ENCODE peak calls at places on chromosomes 12 and 14, in four cellular contexts. D is Peyer's patch, U is uterus, Q is heart left ventricle. E is an unnamed sample.

GRCh38 chr14:105487449-105487985 is 831 bp downstream of the CRIP1 start:
- DNase-seq in D (peak; percentile 81), U (peak; percentile 47), Q (peak; percentile 85), E (no peak)

GRCh38 chr12:9868951-9869306 is 225 bp downstream of the CLEC2B start:
- DNase-seq in D (no peak), U (no peak), Q (no peak), E (no peak)

GRCh38 chr14:100028990-100029677 is 36.1 kb upstream of the EVL start:
- DNase-seq in D (no peak), U (no peak), Q (no peak), E (no peak)

GRCh38 chr12:105325117-105325516 is 5.4 kb upstream of the C12orf75 start:
- DNase-seq in D (no peak), U (no peak), Q (no peak), E (no peak)

GRCh38 chr12:89789862-89790261 is 81.2 kb upstream of the ATP2B1 start:
- DNase-seq in D (no peak), U (no peak), Q (no peak), E (no peak)

GRCh38 chr14:88049271-88049670 is 44.3 kb downstream of the GPR65 start:
- DNase-seq in D (no peak), U (no peak), Q (no peak), E (no peak)

GRCh38 chr12:114269153-114269552 is 136.8 kb downstream of the TBX5 start:
- DNase-seq in D (no peak), U (no peak), Q (no peak), E (no peak)

GRCh38 chr12:109581856-109582255 is 8.3 kb downstream of the MVK start:
- DNase-seq in D (no peak), U (no peak), Q (peak; percentile 28), E (peak; percentile 52)

GRCh38 chr14:106877527-106877926 is 1351.1 kb downstream of the TMEM121 start:
- DNase-seq in D (no peak), U (no peak), Q (no peak), E (no peak)

GRCh38 chr14:103657466-103657865 is 28.5 kb downstream of the KLC1 start:
- DNase-seq in D (no peak), U (peak; percentile 63), Q (no peak), E (no peak)

GRCh38 chr14:25953532-25954144 is 644.2 kb downstream of the NOVA1 start:
- DNase-seq in D (no peak), U (peak; percentile 32), Q (no peak), E (no peak)

GRCh38 chr12:15601210-15601800 is 187.9 kb downstream of the EPS8 start:
- DNase-seq in D (no peak), U (no peak), Q (no peak), E (no peak)

GRCh38 chr12:111741235-111741812 is 25.4 kb upstream of the ALDH2 start:
- DNase-seq in D (no peak), U (no peak), Q (no peak), E (no peak)

GRCh38 chr12:79766705-79767464 is 76.1 kb upstream of the PAWR start:
- DNase-seq in D (no peak), U (no peak), Q (no peak), E (no peak)

GRCh38 chr12:66533767-66534166 is 145.1 kb downstream of the GRIP1 start:
- DNase-seq in D (no peak), U (no peak), Q (no peak), E (no peak)

GRCh38 chr14:63938198-63939005 is 85.6 kb downstream of the SYNE2 start:
- DNase-seq in D (no peak), U (no peak), Q (no peak), E (no peak)

GRCh38 chr14:89308232-89308959 is 108.6 kb downstream of the FOXN3 start:
- DNase-seq in D (no peak), U (no peak), Q (no peak), E (no peak)

GRCh38 chr12:50825372-50825838 is 17.3 kb upstream of the TMPRSS12 start:
- DNase-seq in D (no peak), U (no peak), Q (no peak), E (no peak)

GRCh38 chr12:109518820-109519665 is 41.6 kb downstream of the UBE3B start:
- DNase-seq in D (peak; percentile 59), U (peak; percentile 40), Q (no peak), E (peak; percentile 47)

GRCh38 chr12:48882325-48882687 is 16.6 kb upstream of the RND1 start:
- DNase-seq in D (no peak), U (no peak), Q (no peak), E (peak; percentile 33)

GRCh38 chr14:45526715-45527549 is 273.9 kb upstream of the MIS18BP1 start:
- DNase-seq in D (no peak), U (no peak), Q (no peak), E (no peak)

GRCh38 chr12:47075192-47076084 is 4.0 kb upstream of the PCED1B start:
- DNase-seq in D (no peak), U (no peak), Q (no peak), E (no peak)

GRCh38 chr14:83297361-83297760 is 1763.7 kb upstream of the SEL1L start:
- DNase-seq in D (no peak), U (no peak), Q (no peak), E (no peak)

GRCh38 chr14:101174522-101174838 is 271.0 kb upstream of the RTL1 start:
- DNase-seq in D (no peak), U (no peak), Q (no peak), E (no peak)

GRCh38 chr12:58860788-58861240 is 59.5 kb downstream of the LRIG3 start:
- DNase-seq in D (no peak), U (no peak), Q (no peak), E (no peak)
- H3K27ac ChIP-seq in D (peak overlapping the region; percentile 51), U (no peak overlapping the region), Q (no peak overlapping the region), E (no peak overlapping the region)

GRCh38 chr12:53938276-53939140 is at the start of gene HOXC13:
- DNase-seq in D (no peak), U (peak; percentile 62), Q (no peak), E (no peak)

GRCh38 chr12:53939141-53940108 is 794 bp downstream of the HOXC13 start:
- DNase-seq in D (no peak), U (no peak), Q (no peak), E (no peak)

GRCh38 chr12:53937099-53937498 is 1.5 kb upstream of the HOXC13 start:
- DNase-seq in D (no peak), U (no peak), Q (no peak), E (no peak)

GRCh38 chr12:53935562-53936341 is 2.9 kb upstream of the HOXC13 start:
- DNase-seq in D (no peak), U (no peak), Q (no peak), E (no peak)

GRCh38 chr12:53937596-53938275 is 895 bp upstream of the HOXC13 start:
- DNase-seq in D (no peak), U (no peak), Q (no peak), E (no peak)
- H3K4me1 ChIP-seq in D (no peaks in the 10 kb centered on the region), U (no peaks in the 10 kb centered on the region), Q (no peaks in the 10 kb centered on the region), E (peaks cover 2% of the 10 kb centered on the region)

GRCh38 chr14:58313699-58314098 is 15.3 kb downstream of the ARID4A start:
- DNase-seq in D (no peak), U (no peak), Q (no peak), E (no peak)
- H3K36me3 ChIP-seq in D (no peaks in the 10 kb centered on the region), U (no peaks in the 10 kb centered on the region), Q (peaks cover 60% of the 10 kb centered on the region), E (peaks cover 3% of the 10 kb centered on the region)

DNA sequence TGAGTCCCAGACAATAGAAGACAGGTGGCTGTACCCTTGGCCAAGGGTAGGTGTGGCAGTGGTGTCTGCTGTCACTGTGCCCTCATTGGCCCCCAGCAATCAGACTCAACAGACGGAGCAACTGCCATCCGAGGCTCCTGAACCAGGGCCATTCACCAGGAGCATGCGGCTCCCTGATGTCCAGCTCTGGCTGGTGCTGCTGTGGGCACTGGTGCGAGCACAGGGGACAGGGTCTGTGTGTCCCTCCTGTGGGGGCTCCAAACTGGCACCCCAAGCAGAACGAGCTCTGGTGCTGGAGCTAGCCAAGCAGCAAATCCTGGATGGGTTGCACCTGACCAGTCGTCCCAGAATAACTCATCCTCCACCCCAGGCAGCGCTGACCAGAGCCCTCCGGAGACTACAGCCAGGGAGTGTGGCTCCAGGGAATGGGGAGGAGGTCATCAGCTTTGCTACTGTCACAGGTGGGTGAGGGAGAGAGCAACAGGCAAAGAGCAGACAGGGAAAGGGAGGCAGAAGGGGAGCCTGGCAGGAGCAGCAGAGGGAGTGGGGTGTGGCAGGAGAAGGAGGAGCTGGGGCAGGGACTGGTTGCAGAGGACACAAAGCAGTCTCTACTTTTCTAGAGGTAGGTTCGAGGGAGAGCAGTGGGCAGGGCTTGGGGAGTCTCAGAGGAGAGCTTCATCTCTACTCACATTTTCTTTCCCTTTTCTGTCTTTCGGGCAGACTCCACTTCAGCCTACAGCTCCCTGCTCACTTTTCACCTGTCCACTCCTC is 452 bp downstream of the INHBE start:
- DNase-seq in D (no peak), U (no peak), Q (peak; percentile 29), E (no peak)
- H3K27ac ChIP-seq in D (no peak overlapping the region), U (no peak overlapping the region), Q (peak overlapping the region; percentile 9), E (no peak overlapping the region)

DNA sequence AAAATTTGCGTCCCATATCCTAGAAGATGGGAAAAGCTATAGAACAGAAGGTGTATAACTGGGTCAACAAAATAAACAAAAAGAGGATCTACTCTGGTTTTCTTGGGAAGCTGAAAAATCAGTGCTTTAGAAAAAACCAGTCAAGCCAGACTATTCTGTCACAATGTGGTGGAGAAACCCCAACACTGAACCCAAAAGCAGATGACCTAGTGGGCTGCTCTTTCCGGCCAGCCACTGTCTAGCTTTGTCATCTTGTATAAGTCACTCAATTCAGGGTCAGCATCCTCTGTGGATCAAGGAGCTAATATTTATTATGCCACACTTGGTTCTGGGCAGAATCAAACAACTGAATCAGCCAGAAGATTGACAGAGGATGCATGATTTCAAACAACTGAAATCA is 26.6 kb upstream of the TMCC3 start:
- DNase-seq in D (no peak), U (no peak), Q (no peak), E (no peak)
- H3K4me1 ChIP-seq in D (no peaks in the 10 kb centered on the region), U (no peaks in the 10 kb centered on the region), Q (no peaks in the 10 kb centered on the region), E (no peaks in the 10 kb centered on the region)

GRCh38 chr12:6235906-6236640 is 35.9 kb downstream of the CD9 start:
- DNase-seq in D (no peak), U (no peak), Q (peak; percentile 28), E (no peak)
- H3K36me3 ChIP-seq in D (no peaks in the 10 kb centered on the region), U (no peaks in the 10 kb centered on the region), Q (peaks cover 19% of the 10 kb centered on the region), E (peaks cover 45% of the 10 kb centered on the region)

GRCh38 chr14:58637040-58637390 is 747 bp upstream of the DACT1 start:
- DNase-seq in D (no peak), U (peak; percentile 59), Q (peak; percentile 69), E (no peak)
- H3K27ac ChIP-seq in D (peak overlapping the region; percentile 92), U (peak overlapping the region; percentile 86), Q (peak overlapping the region; percentile 91), E (no peak overlapping the region)

GRCh38 chr14:74946659-74947281 is 8.6 kb downstream of the PGF start:
- DNase-seq in D (no peak), U (no peak), Q (no peak), E (no peak)
- H3K4me1 ChIP-seq in D (peaks cover 5% of the 10 kb centered on the region), U (no peaks in the 10 kb centered on the region), Q (no peaks in the 10 kb centered on the region), E (no peaks in the 10 kb centered on the region)

DNA sequence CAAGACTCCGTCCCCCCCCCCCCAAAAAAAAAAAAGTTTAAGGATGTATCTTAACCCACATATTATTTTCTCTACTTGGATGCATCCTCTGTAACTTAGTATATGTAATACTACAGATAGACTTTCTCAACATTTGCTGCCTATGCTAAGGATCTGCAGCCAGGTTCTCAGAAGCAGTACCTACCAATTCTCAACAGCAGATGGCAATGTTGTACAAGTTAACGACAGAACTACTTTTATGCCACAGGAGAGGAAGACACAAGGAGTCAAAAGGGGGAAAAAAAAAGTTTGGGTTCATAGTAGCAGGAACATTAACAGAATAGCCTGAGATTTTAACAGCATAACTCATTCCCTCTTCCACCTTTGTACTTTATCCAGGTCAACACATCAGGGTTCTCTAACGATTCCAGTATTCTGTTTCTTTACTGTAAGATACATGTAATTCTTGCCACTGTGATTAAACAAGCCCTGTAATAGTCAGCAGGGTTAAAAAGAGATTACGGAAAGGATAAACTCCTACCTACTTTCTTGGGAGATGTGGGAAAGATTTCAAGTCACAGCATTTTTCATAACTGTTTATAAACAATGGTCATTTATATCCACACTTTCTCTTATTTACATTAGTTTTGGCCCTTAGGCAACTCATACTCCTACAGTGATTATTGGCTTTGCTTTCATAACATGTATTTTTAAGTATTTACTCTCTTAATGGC is 5.7 kb upstream of the NEK9 start:
- DNase-seq in D (no peak), U (peak; percentile 30), Q (no peak), E (peak; percentile 42)
- H3K36me3 ChIP-seq in D (no peaks in the 10 kb centered on the region), U (peaks cover 2% of the 10 kb centered on the region), Q (peaks cover 57% of the 10 kb centered on the region), E (peaks cover 20% of the 10 kb centered on the region)